ENCODE peak calls at places on chromosome 1, in six cellular contexts. H, U, O, N, Q and R are unnamed samples.

GRCh38 chr1:118445156-118445555 is 260.1 kb upstream of the SPAG17 start:
- DNase-seq in O (no peak), H (no peak), N (no peak), U (no peak), Q (no peak), R (no peak)

GRCh38 chr1:208559597-208559996 is 315.4 kb upstream of the PLXNA2 start:
- DNase-seq in N (no peak), H (no peak), U (no peak), O (no peak), Q (no peak), R (no peak)

GRCh38 chr1:42786097-42786496 is 1.3 kb downstream of the TMEM269 start:
- DNase-seq in N (no peak), U (no peak), O (no peak), H (no peak), Q (no peak), R (no peak)

GRCh38 chr1:174158767-174159252 is 510 bp upstream of the RABGAP1L start:
- DNase-seq in Q (no peak), U (no peak), H (no peak), N (no peak), O (no peak), R (no peak)

GRCh38 chr1:51650198-51650597 is 33.3 kb downstream of the OSBPL9 start:
- DNase-seq in H (no peak), U (no peak), Q (no peak), N (no peak), O (no peak), R (no peak)

GRCh38 chr1:150548632-150549495 is at the start of gene ADAMTSL4:
- DNase-seq in O (no peak), Q (peak), U (peak), H (peak), N (no peak), R (no peak)

GRCh38 chr1:246488674-246489073 is 18.4 kb downstream of the SMYD3 start:
- DNase-seq in U (no peak), O (no peak), N (no peak), Q (no peak), H (no peak), R (no peak)

GRCh38 chr1:938088-938683 is 14.5 kb downstream of the SAMD11 start:
- DNase-seq in U (peak), N (no peak), Q (no peak), O (no peak), H (peak), R (no peak)

GRCh38 chr1:222711319-222712252 is 705 bp downstream of the AIDA start:
- DNase-seq in N (peak), H (peak), U (peak), O (peak), Q (peak), R (peak)

GRCh38 chr1:83998599-83999315 is at the start of gene TTLL7:
- DNase-seq in U (peak), O (peak), N (peak), H (no peak), Q (peak), R (no peak)

GRCh38 chr1:151085953-151086559 is 15.5 kb downstream of the GABPB2 start:
- DNase-seq in Q (no peak), H (no peak), N (no peak), O (no peak), U (no peak), R (no peak)

GRCh38 chr1:44217809-44218410 is 4.6 kb downstream of the DMAP1 start:
- DNase-seq in O (peak), Q (peak), N (peak), U (peak), H (peak), R (peak)

GRCh38 chr1:180542530-180543171 is 16.1 kb upstream of the OVAAL start:
- DNase-seq in Q (no peak), U (no peak), N (no peak), O (no peak), H (peak), R (no peak)

GRCh38 chr1:110645962-110646735 is 28.6 kb downstream of the KCNA3 start:
- DNase-seq in O (no peak), H (peak), Q (peak), U (no peak), N (no peak), R (no peak)

GRCh38 chr1:167605576-167605975 is 24.5 kb upstream of the RCSD1 start:
- DNase-seq in Q (no peak), U (no peak), N (no peak), O (no peak), H (no peak), R (no peak)

GRCh38 chr1:39933956-39934941 is 20.7 kb upstream of the MFSD2A start:
- DNase-seq in O (peak), N (peak), U (peak), Q (peak), H (peak), R (no peak)

GRCh38 chr1:92310185-92310597 is 11.3 kb downstream of the RPAP2 start:
- DNase-seq in U (no peak), O (no peak), N (no peak), H (peak), Q (peak), R (peak)
- TF ChIP-seq CTCF in U (peak), O (no peak), N (peak), H (peak), Q (peak), R (peak)

DNA sequence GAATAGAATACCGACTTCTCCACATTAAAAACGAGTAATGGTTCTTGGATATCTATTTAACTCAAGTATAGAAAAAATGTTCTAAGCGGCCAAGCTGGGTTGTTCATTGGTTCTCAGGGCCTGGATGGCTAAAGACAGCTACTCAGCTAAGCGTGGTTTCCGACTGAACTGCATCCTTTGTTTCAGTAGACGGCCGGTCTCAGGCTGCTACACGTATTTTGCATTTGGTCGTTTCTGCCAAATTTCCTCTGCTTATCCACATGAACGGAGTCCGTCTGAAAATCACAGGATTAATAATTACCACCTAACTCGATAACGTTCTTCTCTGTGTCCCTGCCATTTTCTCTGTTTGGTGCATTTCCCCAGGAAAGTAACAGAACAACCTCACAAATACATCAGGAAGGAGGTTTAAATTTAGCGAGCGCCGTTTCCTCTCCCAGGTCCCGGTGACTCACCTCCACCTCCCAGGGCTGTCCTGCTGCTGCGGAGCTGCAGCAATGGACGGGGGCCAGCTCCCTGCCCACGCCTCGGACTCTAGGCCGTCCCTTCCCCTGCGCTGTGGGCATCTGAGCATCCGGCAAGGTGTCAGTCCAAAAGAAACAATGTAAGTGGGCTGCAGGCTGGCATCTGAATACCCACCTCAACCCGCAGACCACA is 4.3 kb upstream of the GABRD start:
- DNase-seq in Q (no peak), N (no peak), H (no peak), U (no peak), O (no peak), R (no peak)
- H3K4me3 ChIP-seq in Q (no peak), N (no peak), H (no peak), U (no peak), O (no peak), R (no peak)

GRCh38 chr1:217911908-217912307 is 280.8 kb downstream of the SPATA17 start:
- DNase-seq in U (peak), N (no peak), H (no peak), Q (peak), O (no peak), R (no peak)
- TF ChIP-seq CTCF in U (peak), N (no peak), H (peak), Q (peak), O (no peak), R (peak)

GRCh38 chr1:26177182-26177684 is at the start of gene CNKSR1:
- DNase-seq in H (no peak), Q (no peak), N (no peak), O (no peak), U (no peak), R (no peak)
- H3K4me3 ChIP-seq in H (no peak), Q (no peak), N (no peak), O (no peak), U (no peak), R (no peak)

GRCh38 chr1:63327417-63328139 is 5.2 kb downstream of the FOXD3 start:
- DNase-seq in Q (peak), H (peak), O (peak), N (peak), U (peak), R (peak)
- TF ChIP-seq CTCF in Q (peak), H (peak), O (no peak), N (peak), U (peak), R (peak)